ENCODE peak calls at places on chromosomes 2 and 18, in ten cellular contexts. One of them, this sample, is unnamed.

GRCh38 chr2:88114821-88115220 is 13.0 kb downstream of the FABP1 start:
- DNase-seq in HCT116: no peak
- DNase-seq in AG09319: no peak
- DNase-seq in BJ: no peak
- DNase-seq in fibroblast of lung: no peak
- DNase-seq in IMR-90: no peak
- DNase-seq in Peyer's patch: no peak
- DNase-seq in tibial artery: no peak
- DNase-seq in testis: no peak
- DNase-seq in body of pancreas: no peak
- DNase-seq in this sample: no peak

GRCh38 chr18:61939032-61939674 is 46.3 kb upstream of the RNF152 start:
- DNase-seq in HCT116: no peak
- DNase-seq in AG09319: no peak
- DNase-seq in BJ: no peak
- DNase-seq in fibroblast of lung: no peak
- DNase-seq in IMR-90: no peak
- DNase-seq in Peyer's patch: no peak
- DNase-seq in tibial artery: no peak
- DNase-seq in testis: no peak
- DNase-seq in body of pancreas: no peak
- DNase-seq in this sample: no peak

GRCh38 chr2:201420442-201421113 is 30.7 kb downstream of the TRAK2 start:
- DNase-seq in HCT116: no peak
- DNase-seq in AG09319: no peak
- DNase-seq in BJ: no peak
- DNase-seq in fibroblast of lung: peak
- DNase-seq in IMR-90: peak
- DNase-seq in Peyer's patch: no peak
- DNase-seq in tibial artery: no peak
- DNase-seq in testis: no peak
- DNase-seq in body of pancreas: no peak
- DNase-seq in this sample: no peak

GRCh38 chr2:19312949-19313348 is 45.5 kb downstream of the OSR1 start:
- DNase-seq in HCT116: peak
- DNase-seq in AG09319: no peak
- DNase-seq in BJ: no peak
- DNase-seq in fibroblast of lung: peak
- DNase-seq in IMR-90: peak
- DNase-seq in Peyer's patch: no peak
- DNase-seq in tibial artery: no peak
- DNase-seq in testis: peak
- DNase-seq in body of pancreas: peak
- DNase-seq in this sample: no peak

GRCh38 chr2:130286983-130287655 is 55.6 kb upstream of the IMP4 start:
- DNase-seq in HCT116: no peak
- DNase-seq in AG09319: no peak
- DNase-seq in BJ: no peak
- DNase-seq in fibroblast of lung: no peak
- DNase-seq in IMR-90: no peak
- DNase-seq in Peyer's patch: no peak
- DNase-seq in tibial artery: no peak
- DNase-seq in testis: no peak
- DNase-seq in body of pancreas: no peak
- DNase-seq in this sample: no peak

GRCh38 chr2:179965291-179965690 is 41.8 kb downstream of the CWC22 start:
- DNase-seq in HCT116: no peak
- DNase-seq in AG09319: no peak
- DNase-seq in BJ: no peak
- DNase-seq in fibroblast of lung: no peak
- DNase-seq in IMR-90: no peak
- DNase-seq in Peyer's patch: no peak
- DNase-seq in tibial artery: no peak
- DNase-seq in testis: no peak
- DNase-seq in body of pancreas: no peak
- DNase-seq in this sample: no peak

GRCh38 chr2:873651-874580 is 76.7 kb upstream of the SNTG2 start:
- DNase-seq in HCT116: no peak
- DNase-seq in AG09319: no peak
- DNase-seq in BJ: no peak
- DNase-seq in fibroblast of lung: no peak
- DNase-seq in IMR-90: no peak
- DNase-seq in Peyer's patch: no peak
- DNase-seq in tibial artery: no peak
- DNase-seq in testis: no peak
- DNase-seq in body of pancreas: no peak
- DNase-seq in this sample: no peak

GRCh38 chr18:54020346-54020745 is 204.1 kb downstream of the MBD2 start:
- DNase-seq in HCT116: no peak
- DNase-seq in AG09319: peak
- DNase-seq in BJ: no peak
- DNase-seq in fibroblast of lung: peak
- DNase-seq in IMR-90: no peak
- DNase-seq in Peyer's patch: no peak
- DNase-seq in tibial artery: no peak
- DNase-seq in testis: no peak
- DNase-seq in body of pancreas: no peak
- DNase-seq in this sample: no peak

GRCh38 chr2:128791983-128792315 is 473.3 kb upstream of the HS6ST1 start:
- DNase-seq in HCT116: no peak
- DNase-seq in AG09319: no peak
- DNase-seq in BJ: no peak
- DNase-seq in fibroblast of lung: no peak
- DNase-seq in IMR-90: no peak
- DNase-seq in Peyer's patch: no peak
- DNase-seq in tibial artery: peak
- DNase-seq in testis: no peak
- DNase-seq in body of pancreas: no peak
- DNase-seq in this sample: no peak

GRCh38 chr2:201440182-201440581 is 11.1 kb downstream of the TRAK2 start:
- DNase-seq in HCT116: peak
- DNase-seq in AG09319: no peak
- DNase-seq in BJ: no peak
- DNase-seq in fibroblast of lung: no peak
- DNase-seq in IMR-90: no peak
- DNase-seq in Peyer's patch: no peak
- DNase-seq in tibial artery: no peak
- DNase-seq in testis: no peak
- DNase-seq in body of pancreas: peak
- DNase-seq in this sample: no peak

GRCh38 chr2:30231726-30232026 is 342 bp downstream of the LBH start:
- DNase-seq in HCT116: no peak
- DNase-seq in AG09319: no peak
- DNase-seq in BJ: no peak
- DNase-seq in fibroblast of lung: no peak
- DNase-seq in IMR-90: no peak
- DNase-seq in Peyer's patch: no peak
- DNase-seq in tibial artery: no peak
- DNase-seq in testis: no peak
- DNase-seq in body of pancreas: no peak
- DNase-seq in this sample: no peak

GRCh38 chr2:229275506-229275905 is 4.4 kb upstream of the PID1 start:
- DNase-seq in HCT116: no peak
- DNase-seq in AG09319: no peak
- DNase-seq in BJ: no peak
- DNase-seq in fibroblast of lung: no peak
- DNase-seq in IMR-90: no peak
- DNase-seq in Peyer's patch: no peak
- DNase-seq in tibial artery: no peak
- DNase-seq in testis: no peak
- DNase-seq in body of pancreas: no peak
- DNase-seq in this sample: no peak

DNA sequence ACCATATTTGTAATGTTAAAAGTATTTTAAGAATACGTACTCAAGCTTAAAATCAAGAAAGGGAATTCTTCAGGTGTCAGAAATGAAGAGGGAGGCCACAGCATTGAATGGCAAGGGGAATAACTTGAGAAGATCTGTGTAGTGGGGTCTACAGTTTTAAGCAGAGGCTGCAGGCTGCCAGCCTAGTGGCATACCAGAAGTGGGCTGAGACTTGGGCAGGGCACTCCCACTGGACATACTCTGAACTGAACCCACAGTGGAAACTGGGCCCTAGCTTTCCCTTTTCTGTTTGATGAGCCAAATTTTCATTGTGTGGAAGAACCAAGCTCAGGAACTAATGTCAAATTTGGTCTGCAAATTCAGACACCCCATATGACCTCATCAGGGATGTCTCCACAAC is 238.8 kb downstream of the PTPRM start:
- DNase-seq in HCT116: no peak
- DNase-seq in AG09319: no peak
- DNase-seq in BJ: no peak
- DNase-seq in fibroblast of lung: no peak
- DNase-seq in IMR-90: no peak
- DNase-seq in Peyer's patch: no peak
- DNase-seq in tibial artery: no peak
- DNase-seq in testis: no peak
- DNase-seq in body of pancreas: no peak
- DNase-seq in this sample: no peak
- TF ChIP-seq CTCF in HCT116: no peak
- TF ChIP-seq CTCF in AG09319: no peak
- TF ChIP-seq CTCF in BJ: no peak
- TF ChIP-seq CTCF in fibroblast of lung: no peak
- TF ChIP-seq CTCF in IMR-90: no peak
- TF ChIP-seq CTCF in Peyer's patch: no peak
- TF ChIP-seq CTCF in tibial artery: no peak
- TF ChIP-seq CTCF in testis: no peak
- TF ChIP-seq CTCF in body of pancreas: no peak
- TF ChIP-seq CTCF in this sample: no peak

GRCh38 chr2:72576861-72577260 is 249.0 kb downstream of the EXOC6B start:
- DNase-seq in HCT116: no peak
- DNase-seq in AG09319: no peak
- DNase-seq in BJ: no peak
- DNase-seq in fibroblast of lung: peak
- DNase-seq in IMR-90: peak
- DNase-seq in Peyer's patch: no peak
- DNase-seq in tibial artery: no peak
- DNase-seq in testis: no peak
- DNase-seq in body of pancreas: no peak
- DNase-seq in this sample: no peak

GRCh38 chr2:72576459-72576858 is 249.4 kb downstream of the EXOC6B start:
- DNase-seq in HCT116: no peak
- DNase-seq in AG09319: no peak
- DNase-seq in BJ: no peak
- DNase-seq in fibroblast of lung: peak
- DNase-seq in IMR-90: no peak
- DNase-seq in Peyer's patch: no peak
- DNase-seq in tibial artery: no peak
- DNase-seq in testis: no peak
- DNase-seq in body of pancreas: no peak
- DNase-seq in this sample: no peak

GRCh38 chr2:72579595-72580180 is 246.1 kb downstream of the EXOC6B start:
- DNase-seq in HCT116: peak
- DNase-seq in AG09319: peak
- DNase-seq in BJ: no peak
- DNase-seq in fibroblast of lung: peak
- DNase-seq in IMR-90: peak
- DNase-seq in Peyer's patch: no peak
- DNase-seq in tibial artery: no peak
- DNase-seq in testis: no peak
- DNase-seq in body of pancreas: no peak
- DNase-seq in this sample: no peak

GRCh38 chr2:72583376-72583775 is 242.5 kb downstream of the EXOC6B start:
- DNase-seq in HCT116: no peak
- DNase-seq in AG09319: peak
- DNase-seq in BJ: no peak
- DNase-seq in fibroblast of lung: peak
- DNase-seq in IMR-90: no peak
- DNase-seq in Peyer's patch: no peak
- DNase-seq in tibial artery: no peak
- DNase-seq in testis: no peak
- DNase-seq in body of pancreas: no peak
- DNase-seq in this sample: no peak

GRCh38 chr2:72581560-72582181 is 244.2 kb downstream of the EXOC6B start:
- DNase-seq in HCT116: no peak
- DNase-seq in AG09319: no peak
- DNase-seq in BJ: no peak
- DNase-seq in fibroblast of lung: no peak
- DNase-seq in IMR-90: no peak
- DNase-seq in Peyer's patch: no peak
- DNase-seq in tibial artery: no peak
- DNase-seq in testis: no peak
- DNase-seq in body of pancreas: no peak
- DNase-seq in this sample: no peak
- TF ChIP-seq CTCF in HCT116: no peak
- TF ChIP-seq CTCF in AG09319: no peak
- TF ChIP-seq CTCF in BJ: no peak
- TF ChIP-seq CTCF in fibroblast of lung: no peak
- TF ChIP-seq CTCF in IMR-90: no peak
- TF ChIP-seq CTCF in Peyer's patch: no peak
- TF ChIP-seq CTCF in tibial artery: no peak
- TF ChIP-seq CTCF in testis: no peak
- TF ChIP-seq CTCF in body of pancreas: no peak
- TF ChIP-seq CTCF in this sample: no peak

GRCh38 chr2:205903549-205904129 is 182.3 kb downstream of the INO80D start:
- DNase-seq in HCT116: peak
- DNase-seq in AG09319: no peak
- DNase-seq in BJ: no peak
- DNase-seq in fibroblast of lung: no peak
- DNase-seq in IMR-90: no peak
- DNase-seq in Peyer's patch: peak
- DNase-seq in tibial artery: no peak
- DNase-seq in testis: peak
- DNase-seq in body of pancreas: peak
- DNase-seq in this sample: no peak
- TF ChIP-seq CTCF in HCT116: peak
- TF ChIP-seq CTCF in AG09319: peak
- TF ChIP-seq CTCF in BJ: peak
- TF ChIP-seq CTCF in fibroblast of lung: peak
- TF ChIP-seq CTCF in IMR-90: peak
- TF ChIP-seq CTCF in Peyer's patch: no peak
- TF ChIP-seq CTCF in tibial artery: no peak
- TF ChIP-seq CTCF in testis: peak
- TF ChIP-seq CTCF in body of pancreas: peak
- TF ChIP-seq CTCF in this sample: peak

DNA sequence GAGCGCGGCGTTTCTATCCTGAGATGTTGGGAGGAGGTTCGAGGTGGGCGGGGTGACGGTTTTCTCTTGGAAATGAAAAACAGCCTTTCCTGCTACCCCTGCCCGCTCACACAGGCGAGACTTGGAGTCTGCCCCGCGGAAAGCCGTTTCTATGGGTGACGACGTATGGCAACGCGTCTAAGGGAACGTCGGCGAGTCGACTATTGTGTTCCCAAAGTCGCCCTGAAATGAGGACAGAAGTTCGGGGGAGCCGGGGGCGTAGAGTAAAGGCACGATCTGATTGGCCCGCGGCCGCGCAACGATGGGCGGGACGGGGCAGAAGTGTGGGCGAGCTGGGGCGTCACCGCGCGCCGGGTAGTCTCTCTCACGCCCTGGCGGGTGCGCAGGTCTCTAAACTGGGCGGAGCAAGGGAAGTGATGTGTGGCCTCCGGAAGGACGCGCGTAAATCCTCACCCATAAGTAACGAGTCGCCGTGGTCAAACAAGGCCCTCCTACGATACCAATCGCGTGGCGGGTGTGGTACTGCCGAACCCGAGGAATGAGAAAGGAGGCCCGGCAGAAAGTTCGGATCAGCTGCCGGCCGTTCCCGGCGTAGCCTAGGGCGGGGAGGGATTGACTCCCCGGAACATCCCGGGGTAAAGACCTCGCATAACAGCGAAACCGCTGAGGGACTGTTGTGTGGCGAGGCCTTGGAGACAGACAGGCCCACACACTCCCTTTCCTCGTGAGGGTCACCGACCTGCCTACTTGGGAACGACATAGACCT is 89.6 kb downstream of the FAM161A start:
- DNase-seq in HCT116: peak
- DNase-seq in AG09319: peak
- DNase-seq in BJ: peak
- DNase-seq in fibroblast of lung: peak
- DNase-seq in IMR-90: peak
- DNase-seq in Peyer's patch: peak
- DNase-seq in tibial artery: peak
- DNase-seq in testis: peak
- DNase-seq in body of pancreas: peak
- DNase-seq in this sample: peak
- TF ChIP-seq CTCF in HCT116: no peak
- TF ChIP-seq CTCF in AG09319: no peak
- TF ChIP-seq CTCF in BJ: no peak
- TF ChIP-seq CTCF in fibroblast of lung: no peak
- TF ChIP-seq CTCF in IMR-90: no peak
- TF ChIP-seq CTCF in Peyer's patch: no peak
- TF ChIP-seq CTCF in tibial artery: no peak
- TF ChIP-seq CTCF in testis: no peak
- TF ChIP-seq CTCF in body of pancreas: no peak
- TF ChIP-seq CTCF in this sample: no peak